ENCODE peak calls at places on chromosomes 4 and X, in eight cellular contexts. One of them, this sample, is unnamed.

GRCh38 chr4:47536956-47537355 is 51.9 kb downstream of the ATP10D start:
- DNase-seq in AG09319: no peak
- DNase-seq in choroid plexus epithelial cell: no peak
- DNase-seq in RWPE2: no peak
- DNase-seq in NCI-H1048: no peak
- DNase-seq in activated T-cell treated with anti-CD3 and anti-CD28 coated beads, Interleukin-2, amount 50 U/mL, for 48 hours: no peak
- DNase-seq in GM19239: no peak
- DNase-seq in CD4-positive, alpha-beta T cell: no peak
- DNase-seq in this sample: no peak

GRCh38 chr4:76737180-76737579 is 160.8 kb downstream of the SOWAHB start:
- DNase-seq in NCI-H1048: no peak
- DNase-seq in CD4-positive, alpha-beta T cell: no peak
- DNase-seq in activated T-cell treated with anti-CD3 and anti-CD28 coated beads, Interleukin-2, amount 50 U/mL, for 48 hours: no peak
- DNase-seq in choroid plexus epithelial cell: no peak
- DNase-seq in GM19239: no peak
- DNase-seq in RWPE2: no peak
- DNase-seq in AG09319: no peak
- DNase-seq in this sample: no peak

GRCh38 chr4:48262926-48263325 is 6.7 kb downstream of the TEC start:
- DNase-seq in CD4-positive, alpha-beta T cell: no peak
- DNase-seq in activated T-cell treated with anti-CD3 and anti-CD28 coated beads, Interleukin-2, amount 50 U/mL, for 48 hours: no peak
- DNase-seq in RWPE2: no peak
- DNase-seq in GM19239: no peak
- DNase-seq in AG09319: no peak
- DNase-seq in NCI-H1048: no peak
- DNase-seq in choroid plexus epithelial cell: no peak
- DNase-seq in this sample: no peak

GRCh38 chr4:96407651-96408342 is 567.9 kb downstream of the PDHA2 start:
- DNase-seq in RWPE2: no peak
- DNase-seq in activated T-cell treated with anti-CD3 and anti-CD28 coated beads, Interleukin-2, amount 50 U/mL, for 48 hours: no peak
- DNase-seq in GM19239: no peak
- DNase-seq in CD4-positive, alpha-beta T cell: no peak
- DNase-seq in choroid plexus epithelial cell: peak
- DNase-seq in NCI-H1048: no peak
- DNase-seq in AG09319: no peak
- DNase-seq in this sample: no peak

GRCh38 chrX:57772637-57773036 is 92.6 kb upstream of the NLRP2B start:
- DNase-seq in CD4-positive, alpha-beta T cell: no peak
- DNase-seq in NCI-H1048: no peak
- DNase-seq in GM19239: no peak
- DNase-seq in activated T-cell treated with anti-CD3 and anti-CD28 coated beads, Interleukin-2, amount 50 U/mL, for 48 hours: no peak
- DNase-seq in AG09319: no peak
- DNase-seq in choroid plexus epithelial cell: no peak
- DNase-seq in RWPE2: no peak
- DNase-seq in this sample: no peak

GRCh38 chr4:143358923-143359694 is 22.4 kb downstream of the GAB1 start:
- DNase-seq in NCI-H1048: no peak
- DNase-seq in RWPE2: no peak
- DNase-seq in GM19239: peak
- DNase-seq in AG09319: no peak
- DNase-seq in choroid plexus epithelial cell: peak
- DNase-seq in activated T-cell treated with anti-CD3 and anti-CD28 coated beads, Interleukin-2, amount 50 U/mL, for 48 hours: peak
- DNase-seq in CD4-positive, alpha-beta T cell: no peak
- DNase-seq in this sample: no peak

GRCh38 chr4:7112656-7113055 is 44.8 kb upstream of the GRPEL1 start:
- DNase-seq in NCI-H1048: no peak
- DNase-seq in AG09319: no peak
- DNase-seq in choroid plexus epithelial cell: no peak
- DNase-seq in GM19239: no peak
- DNase-seq in RWPE2: peak
- DNase-seq in CD4-positive, alpha-beta T cell: no peak
- DNase-seq in activated T-cell treated with anti-CD3 and anti-CD28 coated beads, Interleukin-2, amount 50 U/mL, for 48 hours: no peak
- DNase-seq in this sample: no peak

GRCh38 chr4:84070293-84070692 is 428.8 kb downstream of the NKX6-1 start:
- DNase-seq in GM19239: no peak
- DNase-seq in RWPE2: no peak
- DNase-seq in activated T-cell treated with anti-CD3 and anti-CD28 coated beads, Interleukin-2, amount 50 U/mL, for 48 hours: no peak
- DNase-seq in CD4-positive, alpha-beta T cell: no peak
- DNase-seq in NCI-H1048: no peak
- DNase-seq in choroid plexus epithelial cell: no peak
- DNase-seq in AG09319: no peak
- DNase-seq in this sample: no peak

GRCh38 chrX:69285881-69286545 is 120.8 kb upstream of the PJA1 start:
- DNase-seq in CD4-positive, alpha-beta T cell: peak
- DNase-seq in activated T-cell treated with anti-CD3 and anti-CD28 coated beads, Interleukin-2, amount 50 U/mL, for 48 hours: peak
- DNase-seq in GM19239: peak
- DNase-seq in choroid plexus epithelial cell: peak
- DNase-seq in NCI-H1048: peak
- DNase-seq in AG09319: no peak
- DNase-seq in RWPE2: no peak
- DNase-seq in this sample: peak

GRCh38 chr4:73609688-73610087 is 10.5 kb downstream of the RASSF6 start:
- DNase-seq in AG09319: peak
- DNase-seq in NCI-H1048: no peak
- DNase-seq in choroid plexus epithelial cell: peak
- DNase-seq in RWPE2: no peak
- DNase-seq in CD4-positive, alpha-beta T cell: no peak
- DNase-seq in GM19239: no peak
- DNase-seq in activated T-cell treated with anti-CD3 and anti-CD28 coated beads, Interleukin-2, amount 50 U/mL, for 48 hours: no peak
- DNase-seq in this sample: no peak

GRCh38 chr4:126593626-126594025 is 1039.1 kb upstream of the INTU start:
- DNase-seq in GM19239: no peak
- DNase-seq in activated T-cell treated with anti-CD3 and anti-CD28 coated beads, Interleukin-2, amount 50 U/mL, for 48 hours: no peak
- DNase-seq in choroid plexus epithelial cell: no peak
- DNase-seq in CD4-positive, alpha-beta T cell: no peak
- DNase-seq in AG09319: no peak
- DNase-seq in RWPE2: no peak
- DNase-seq in NCI-H1048: no peak
- DNase-seq in this sample: no peak

GRCh38 chr4:15303052-15303641 is 124.7 kb upstream of the C1QTNF7 start:
- DNase-seq in choroid plexus epithelial cell: peak
- DNase-seq in RWPE2: no peak
- DNase-seq in CD4-positive, alpha-beta T cell: no peak
- DNase-seq in activated T-cell treated with anti-CD3 and anti-CD28 coated beads, Interleukin-2, amount 50 U/mL, for 48 hours: no peak
- DNase-seq in GM19239: no peak
- DNase-seq in AG09319: no peak
- DNase-seq in NCI-H1048: no peak
- DNase-seq in this sample: no peak

GRCh38 chrX:13317366-13317765 is 2.5 kb downstream of the ATXN3L start:
- DNase-seq in AG09319: no peak
- DNase-seq in activated T-cell treated with anti-CD3 and anti-CD28 coated beads, Interleukin-2, amount 50 U/mL, for 48 hours: no peak
- DNase-seq in CD4-positive, alpha-beta T cell: no peak
- DNase-seq in GM19239: no peak
- DNase-seq in choroid plexus epithelial cell: no peak
- DNase-seq in RWPE2: no peak
- DNase-seq in NCI-H1048: no peak
- DNase-seq in this sample: no peak

GRCh38 chr4:13323916-13324315 is 160.2 kb downstream of the RAB28 start:
- DNase-seq in RWPE2: no peak
- DNase-seq in activated T-cell treated with anti-CD3 and anti-CD28 coated beads, Interleukin-2, amount 50 U/mL, for 48 hours: no peak
- DNase-seq in CD4-positive, alpha-beta T cell: no peak
- DNase-seq in AG09319: no peak
- DNase-seq in NCI-H1048: no peak
- DNase-seq in GM19239: no peak
- DNase-seq in choroid plexus epithelial cell: no peak
- DNase-seq in this sample: no peak

GRCh38 chr4:180926277-180926676 is 1316.9 kb upstream of the TENM3 start:
- DNase-seq in NCI-H1048: no peak
- DNase-seq in choroid plexus epithelial cell: no peak
- DNase-seq in RWPE2: no peak
- DNase-seq in CD4-positive, alpha-beta T cell: no peak
- DNase-seq in GM19239: no peak
- DNase-seq in activated T-cell treated with anti-CD3 and anti-CD28 coated beads, Interleukin-2, amount 50 U/mL, for 48 hours: no peak
- DNase-seq in AG09319: no peak
- DNase-seq in this sample: no peak

GRCh38 chrX:258291-259040 is 22.7 kb upstream of the PLCXD1 start:
- DNase-seq in AG09319: no peak
- DNase-seq in activated T-cell treated with anti-CD3 and anti-CD28 coated beads, Interleukin-2, amount 50 U/mL, for 48 hours: no peak
- DNase-seq in GM19239: no peak
- DNase-seq in CD4-positive, alpha-beta T cell: no peak
- DNase-seq in NCI-H1048: no peak
- DNase-seq in RWPE2: no peak
- DNase-seq in choroid plexus epithelial cell: no peak
- DNase-seq in this sample: no peak

GRCh38 chr4:41058426-41058825 is 155.9 kb downstream of the APBB2 start:
- DNase-seq in NCI-H1048: no peak
- DNase-seq in activated T-cell treated with anti-CD3 and anti-CD28 coated beads, Interleukin-2, amount 50 U/mL, for 48 hours: no peak
- DNase-seq in RWPE2: no peak
- DNase-seq in choroid plexus epithelial cell: peak
- DNase-seq in AG09319: no peak
- DNase-seq in CD4-positive, alpha-beta T cell: no peak
- DNase-seq in GM19239: no peak
- DNase-seq in this sample: no peak

GRCh38 chr4:139958738-139959096 is 195.3 kb downstream of the MAML3 start:
- DNase-seq in choroid plexus epithelial cell: no peak
- DNase-seq in NCI-H1048: no peak
- DNase-seq in AG09319: no peak
- DNase-seq in CD4-positive, alpha-beta T cell: no peak
- DNase-seq in GM19239: no peak
- DNase-seq in activated T-cell treated with anti-CD3 and anti-CD28 coated beads, Interleukin-2, amount 50 U/mL, for 48 hours: no peak
- DNase-seq in RWPE2: no peak
- DNase-seq in this sample: no peak

GRCh38 chr4:112119358-112119783 is 25.9 kb upstream of the FAM241A start:
- DNase-seq in GM19239: no peak
- DNase-seq in CD4-positive, alpha-beta T cell: no peak
- DNase-seq in choroid plexus epithelial cell: no peak
- DNase-seq in AG09319: no peak
- DNase-seq in RWPE2: no peak
- DNase-seq in activated T-cell treated with anti-CD3 and anti-CD28 coated beads, Interleukin-2, amount 50 U/mL, for 48 hours: peak
- DNase-seq in NCI-H1048: no peak
- DNase-seq in this sample: peak

GRCh38 chrX:37000140-37000539 is 8.0 kb upstream of the FAM47C start:
- DNase-seq in RWPE2: no peak
- DNase-seq in activated T-cell treated with anti-CD3 and anti-CD28 coated beads, Interleukin-2, amount 50 U/mL, for 48 hours: no peak
- DNase-seq in AG09319: no peak
- DNase-seq in NCI-H1048: no peak
- DNase-seq in CD4-positive, alpha-beta T cell: no peak
- DNase-seq in GM19239: no peak
- DNase-seq in choroid plexus epithelial cell: no peak
- DNase-seq in this sample: no peak

GRCh38 chr4:177006331-177006730 is 213.6 kb upstream of the VEGFC start:
- DNase-seq in RWPE2: no peak
- DNase-seq in NCI-H1048: no peak
- DNase-seq in choroid plexus epithelial cell: no peak
- DNase-seq in AG09319: no peak
- DNase-seq in activated T-cell treated with anti-CD3 and anti-CD28 coated beads, Interleukin-2, amount 50 U/mL, for 48 hours: no peak
- DNase-seq in CD4-positive, alpha-beta T cell: no peak
- DNase-seq in GM19239: no peak
- DNase-seq in this sample: no peak

This sample was measured in stimulated activated effector memory CD8-positive, alpha-beta T cell treated with anti-CD3 and anti-CD28 coated beads, Interleukin-12 subunit alpha, Interleukin-12 subunit beta, amount 100 ng/mL, for 72 hours.